ENCODE peak calls at places on chromosomes 1 and 21, in seven cellular contexts. One of them, this sample, is unnamed. For H3K79me1, the result is how much of the 10 kb centered on the place peaks cover.

GRCh38 chr21:46477765-46478164 is 19.1 kb downstream of the DIP2A start:
- DNase-seq in mesendoderm: no peak
- DNase-seq in neuronal stem cell: no peak
- DNase-seq in H9: no peak
- DNase-seq in mesenchymal stem cell: no peak
- DNase-seq in trophoblast cell: peak
- DNase-seq in H1: no peak
- DNase-seq in this sample: peak

GRCh38 chr1:155304558-155305063 is 3.4 kb upstream of the PKLR start:
- DNase-seq in mesendoderm: no peak
- DNase-seq in neuronal stem cell: no peak
- DNase-seq in H9: no peak
- DNase-seq in mesenchymal stem cell: no peak
- DNase-seq in trophoblast cell: no peak
- DNase-seq in H1: no peak
- DNase-seq in this sample: no peak

GRCh38 chr1:173628888-173629287 is 6.2 kb upstream of the TEX50 start:
- DNase-seq in mesendoderm: peak
- DNase-seq in neuronal stem cell: no peak
- DNase-seq in H9: no peak
- DNase-seq in mesenchymal stem cell: no peak
- DNase-seq in trophoblast cell: no peak
- DNase-seq in H1: no peak
- DNase-seq in this sample: no peak

GRCh38 chr1:151158311-151158710 is 1.9 kb downstream of the TNFAIP8L2 start:
- DNase-seq in mesendoderm: no peak
- DNase-seq in neuronal stem cell: no peak
- DNase-seq in H9: no peak
- DNase-seq in mesenchymal stem cell: no peak
- DNase-seq in trophoblast cell: no peak
- DNase-seq in H1: no peak
- DNase-seq in this sample: no peak

GRCh38 chr1:17355898-17356297 is 16.1 kb upstream of the PADI6 start:
- DNase-seq in mesendoderm: no peak
- DNase-seq in neuronal stem cell: no peak
- DNase-seq in H9: peak
- DNase-seq in mesenchymal stem cell: no peak
- DNase-seq in trophoblast cell: no peak
- DNase-seq in H1: no peak
- DNase-seq in this sample: no peak

GRCh38 chr1:246161626-246162025 is 345.5 kb downstream of the SMYD3 start:
- DNase-seq in mesendoderm: no peak
- DNase-seq in neuronal stem cell: no peak
- DNase-seq in H9: no peak
- DNase-seq in mesenchymal stem cell: no peak
- DNase-seq in trophoblast cell: no peak
- DNase-seq in H1: no peak
- DNase-seq in this sample: peak

GRCh38 chr1:56872597-56872996 is 18.0 kb downstream of the C8A start:
- DNase-seq in mesendoderm: no peak
- DNase-seq in neuronal stem cell: no peak
- DNase-seq in H9: no peak
- DNase-seq in mesenchymal stem cell: no peak
- DNase-seq in trophoblast cell: no peak
- DNase-seq in H1: no peak
- DNase-seq in this sample: peak

GRCh38 chr1:8430476-8430875 is 112.6 kb downstream of the SLC45A1 start:
- DNase-seq in mesendoderm: no peak
- DNase-seq in neuronal stem cell: no peak
- DNase-seq in H9: no peak
- DNase-seq in mesenchymal stem cell: no peak
- DNase-seq in trophoblast cell: no peak
- DNase-seq in H1: no peak
- DNase-seq in this sample: no peak

GRCh38 chr1:204331847-204332487 is 27.8 kb downstream of the PLEKHA6 start:
- DNase-seq in mesendoderm: no peak
- DNase-seq in neuronal stem cell: no peak
- DNase-seq in H9: no peak
- DNase-seq in mesenchymal stem cell: no peak
- DNase-seq in trophoblast cell: no peak
- DNase-seq in H1: no peak
- DNase-seq in this sample: no peak

GRCh38 chr1:198220428-198220827 is 63.6 kb downstream of the NEK7 start:
- DNase-seq in mesendoderm: no peak
- DNase-seq in neuronal stem cell: no peak
- DNase-seq in H9: no peak
- DNase-seq in mesenchymal stem cell: no peak
- DNase-seq in trophoblast cell: peak
- DNase-seq in H1: no peak
- DNase-seq in this sample: peak

GRCh38 chr1:44636711-44637589 is 37.3 kb downstream of the TMEM53 start:
- DNase-seq in mesendoderm: no peak
- DNase-seq in neuronal stem cell: no peak
- DNase-seq in H9: no peak
- DNase-seq in mesenchymal stem cell: no peak
- DNase-seq in trophoblast cell: no peak
- DNase-seq in H1: no peak
- DNase-seq in this sample: peak

GRCh38 chr1:230109871-230110667 is 43.0 kb downstream of the GALNT2 start:
- DNase-seq in mesendoderm: no peak
- DNase-seq in neuronal stem cell: no peak
- DNase-seq in H9: no peak
- DNase-seq in mesenchymal stem cell: peak
- DNase-seq in trophoblast cell: no peak
- DNase-seq in H1: no peak
- DNase-seq in this sample: peak

GRCh38 chr1:101235696-101236545 is 898 bp upstream of the S1PR1 start:
- DNase-seq in mesendoderm: peak
- DNase-seq in neuronal stem cell: peak
- DNase-seq in H9: peak
- DNase-seq in mesenchymal stem cell: peak
- DNase-seq in trophoblast cell: peak
- DNase-seq in H1: peak
- DNase-seq in this sample: peak

GRCh38 chr1:171251741-171252300 is 3.5 kb downstream of the FMO1 start:
- DNase-seq in mesendoderm: peak
- DNase-seq in neuronal stem cell: peak
- DNase-seq in H9: no peak
- DNase-seq in mesenchymal stem cell: peak
- DNase-seq in trophoblast cell: peak
- DNase-seq in H1: no peak
- DNase-seq in this sample: peak

GRCh38 chr1:60265560-60266535 is 192.3 kb upstream of the C1orf87 start:
- DNase-seq in mesendoderm: no peak
- DNase-seq in neuronal stem cell: no peak
- DNase-seq in H9: no peak
- DNase-seq in mesenchymal stem cell: no peak
- DNase-seq in trophoblast cell: peak
- DNase-seq in H1: no peak
- DNase-seq in this sample: peak

GRCh38 chr1:26330276-26330675 is 12.5 kb downstream of the CD52 start:
- DNase-seq in mesendoderm: no peak
- DNase-seq in neuronal stem cell: no peak
- DNase-seq in H9: no peak
- DNase-seq in mesenchymal stem cell: no peak
- DNase-seq in trophoblast cell: no peak
- DNase-seq in H1: no peak
- DNase-seq in this sample: no peak

GRCh38 chr1:81670286-81670685 is 130.4 kb upstream of the ADGRL2 start:
- DNase-seq in mesendoderm: no peak
- DNase-seq in neuronal stem cell: no peak
- DNase-seq in H9: no peak
- DNase-seq in mesenchymal stem cell: peak
- DNase-seq in trophoblast cell: no peak
- DNase-seq in H1: no peak
- DNase-seq in this sample: peak

GRCh38 chr1:202255343-202255742 is 61.7 kb downstream of the LGR6 start:
- DNase-seq in mesendoderm: no peak
- DNase-seq in neuronal stem cell: no peak
- DNase-seq in H9: no peak
- DNase-seq in mesenchymal stem cell: peak
- DNase-seq in trophoblast cell: no peak
- DNase-seq in H1: no peak
- DNase-seq in this sample: peak

GRCh38 chr21:37380349-37381323 is 14.1 kb downstream of the DYRK1A start:
- DNase-seq in mesendoderm: peak
- DNase-seq in neuronal stem cell: no peak
- DNase-seq in H9: peak
- DNase-seq in mesenchymal stem cell: no peak
- DNase-seq in trophoblast cell: no peak
- DNase-seq in H1: no peak
- DNase-seq in this sample: no peak

GRCh38 chr1:115266729-115267421 is 71.2 kb downstream of the NGF start:
- DNase-seq in mesendoderm: no peak
- DNase-seq in neuronal stem cell: no peak
- DNase-seq in H9: no peak
- DNase-seq in mesenchymal stem cell: no peak
- DNase-seq in trophoblast cell: no peak
- DNase-seq in H1: no peak
- DNase-seq in this sample: peak

GRCh38 chr21:45330075-45330781 is 42.5 kb upstream of the POFUT2 start:
- DNase-seq in mesendoderm: peak
- DNase-seq in neuronal stem cell: no peak
- DNase-seq in H9: peak
- DNase-seq in mesenchymal stem cell: peak
- DNase-seq in trophoblast cell: no peak
- DNase-seq in H1: no peak
- DNase-seq in this sample: peak

GRCh38 chr1:200342511-200343400 is 67.1 kb downstream of the ZNF281 start:
- DNase-seq in mesendoderm: no peak
- DNase-seq in neuronal stem cell: no peak
- DNase-seq in H9: no peak
- DNase-seq in mesenchymal stem cell: peak
- DNase-seq in trophoblast cell: no peak
- DNase-seq in H1: no peak
- DNase-seq in this sample: peak

GRCh38 chr1:218538341-218538740 is 193.2 kb downstream of the TGFB2 start:
- DNase-seq in mesendoderm: no peak
- DNase-seq in neuronal stem cell: no peak
- DNase-seq in H9: no peak
- DNase-seq in mesenchymal stem cell: no peak
- DNase-seq in trophoblast cell: peak
- DNase-seq in H1: no peak
- DNase-seq in this sample: peak

GRCh38 chr1:213987422-213987875 is 324 bp upstream of the PROX1 start:
- DNase-seq in mesendoderm: no peak
- DNase-seq in neuronal stem cell: no peak
- DNase-seq in H9: no peak
- DNase-seq in mesenchymal stem cell: no peak
- DNase-seq in trophoblast cell: peak
- DNase-seq in H1: no peak
- DNase-seq in this sample: no peak

GRCh38 chr1:12179638-12180121 is 12.9 kb downstream of the TNFRSF1B start:
- DNase-seq in mesendoderm: no peak
- DNase-seq in neuronal stem cell: no peak
- DNase-seq in H9: no peak
- DNase-seq in mesenchymal stem cell: no peak
- DNase-seq in trophoblast cell: no peak
- DNase-seq in H1: no peak
- DNase-seq in this sample: no peak

GRCh38 chr1:201371841-201372240 is 5.6 kb downstream of the TNNT2 start:
- DNase-seq in mesendoderm: no peak
- DNase-seq in neuronal stem cell: no peak
- DNase-seq in H9: no peak
- DNase-seq in mesenchymal stem cell: no peak
- DNase-seq in trophoblast cell: peak
- DNase-seq in H1: no peak
- DNase-seq in this sample: no peak

GRCh38 chr21:39863111-39863510 is 4.1 kb upstream of the PCP4 start:
- DNase-seq in mesendoderm: no peak
- DNase-seq in neuronal stem cell: no peak
- DNase-seq in H9: no peak
- DNase-seq in mesenchymal stem cell: no peak
- DNase-seq in trophoblast cell: no peak
- DNase-seq in H1: no peak
- DNase-seq in this sample: no peak

GRCh38 chr1:153880962-153881361 is 41.8 kb downstream of the GATAD2B start:
- DNase-seq in mesendoderm: no peak
- DNase-seq in neuronal stem cell: no peak
- DNase-seq in H9: no peak
- DNase-seq in mesenchymal stem cell: peak
- DNase-seq in trophoblast cell: peak
- DNase-seq in H1: no peak
- DNase-seq in this sample: peak

GRCh38 chr1:77536813-77537212 is 145.6 kb downstream of the ZZZ3 start:
- DNase-seq in mesendoderm: no peak
- DNase-seq in neuronal stem cell: no peak
- DNase-seq in H9: no peak
- DNase-seq in mesenchymal stem cell: peak
- DNase-seq in trophoblast cell: no peak
- DNase-seq in H1: no peak
- DNase-seq in this sample: peak

GRCh38 chr21:42640486-42640885 is 12.9 kb upstream of the PDE9A start:
- DNase-seq in mesendoderm: no peak
- DNase-seq in neuronal stem cell: no peak
- DNase-seq in H9: no peak
- DNase-seq in mesenchymal stem cell: no peak
- DNase-seq in trophoblast cell: no peak
- DNase-seq in H1: no peak
- DNase-seq in this sample: no peak
- H3K79me1 ChIP-seq in mesendoderm: under half
- H3K79me1 ChIP-seq in neuronal stem cell: under half
- H3K79me1 ChIP-seq in H9: under half
- H3K79me1 ChIP-seq in mesenchymal stem cell: under half
- H3K79me1 ChIP-seq in trophoblast cell: under half
- H3K79me1 ChIP-seq in H1: under half
- H3K79me1 ChIP-seq in this sample: under half

DNA sequence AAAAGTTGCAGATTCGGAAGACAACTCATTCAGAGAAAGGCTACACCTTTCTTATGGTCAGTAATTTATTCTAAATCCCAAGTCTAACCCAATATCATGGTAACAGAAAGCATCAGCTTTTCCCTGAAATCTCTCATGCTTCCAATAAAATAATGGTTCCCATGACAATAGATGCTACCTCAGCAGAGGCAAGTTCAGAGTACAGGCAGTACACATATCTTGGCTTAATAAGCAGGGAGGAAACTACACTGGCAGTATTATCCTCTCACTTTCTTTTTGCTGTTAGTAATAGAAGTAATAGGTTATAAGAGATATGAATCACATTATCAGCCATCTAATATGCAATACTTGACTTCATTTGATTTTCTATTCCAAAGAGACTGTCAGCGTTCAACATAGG is 137.1 kb downstream of the DPYD start:
- DNase-seq in mesendoderm: no peak
- DNase-seq in neuronal stem cell: no peak
- DNase-seq in H9: no peak
- DNase-seq in mesenchymal stem cell: no peak
- DNase-seq in trophoblast cell: no peak
- DNase-seq in H1: no peak
- DNase-seq in this sample: no peak
- H3K9ac ChIP-seq in mesendoderm: no peak
- H3K9ac ChIP-seq in neuronal stem cell: no peak
- H3K9ac ChIP-seq in H9: no peak
- H3K9ac ChIP-seq in mesenchymal stem cell: no peak
- H3K9ac ChIP-seq in trophoblast cell: no peak
- H3K9ac ChIP-seq in H1: no peak
- H3K9ac ChIP-seq in this sample: no peak

GRCh38 chr1:2998503-2999100 is 22.7 kb upstream of the ACTRT2 start:
- DNase-seq in mesendoderm: no peak
- DNase-seq in neuronal stem cell: no peak
- DNase-seq in H9: no peak
- DNase-seq in mesenchymal stem cell: no peak
- DNase-seq in trophoblast cell: no peak
- DNase-seq in H1: no peak
- DNase-seq in this sample: no peak
- H3K79me1 ChIP-seq in mesendoderm: under half
- H3K79me1 ChIP-seq in neuronal stem cell: under half
- H3K79me1 ChIP-seq in H9: under half
- H3K79me1 ChIP-seq in mesenchymal stem cell: under half
- H3K79me1 ChIP-seq in trophoblast cell: under half
- H3K79me1 ChIP-seq in H1: under half
- H3K79me1 ChIP-seq in this sample: under half

GRCh38 chr1:193036337-193037047 is 22.7 kb downstream of the UCHL5 start:
- DNase-seq in mesendoderm: no peak
- DNase-seq in neuronal stem cell: no peak
- DNase-seq in H9: no peak
- DNase-seq in mesenchymal stem cell: no peak
- DNase-seq in trophoblast cell: no peak
- DNase-seq in H1: no peak
- DNase-seq in this sample: no peak
- H3K9ac ChIP-seq in mesendoderm: no peak
- H3K9ac ChIP-seq in neuronal stem cell: no peak
- H3K9ac ChIP-seq in H9: no peak
- H3K9ac ChIP-seq in mesenchymal stem cell: no peak
- H3K9ac ChIP-seq in trophoblast cell: no peak
- H3K9ac ChIP-seq in H1: no peak
- H3K9ac ChIP-seq in this sample: no peak